ENCODE peak calls at places on chromosomes 12 and 14, in six cellular contexts. M, O, U, S, J and P are unnamed samples.
A peak's percentile ranks its signal among the peaks of the same experiment; 100 is the strongest.

GRCh38 chr12:114263031-114263825 is 142.7 kb downstream of the TBX5 start:
- DNase-seq in M (no peak), O (no peak), U (no peak), S (no peak), J (no peak), P (no peak)

GRCh38 chr12:114405449-114406271 is at the start of gene TBX5:
- DNase-seq in M (no peak), O (peak; percentile 82), U (no peak), S (no peak), J (no peak), P (no peak)

GRCh38 chr12:91373086-91373485 is 190.5 kb upstream of the DCN start:
- DNase-seq in M (no peak), O (no peak), U (no peak), S (no peak), J (no peak), P (no peak)

GRCh38 chr12:93419388-93420034 is 22.2 kb downstream of the UBE2N start:
- DNase-seq in M (no peak), O (peak; percentile 42), U (no peak), S (no peak), J (no peak), P (no peak)

GRCh38 chr12:119705182-119705581 is 37.2 kb downstream of the PRKAB1 start:
- DNase-seq in M (no peak), O (no peak), U (no peak), S (no peak), J (no peak), P (no peak)

GRCh38 chr14:59123975-59124374 is 64.5 kb upstream of the DAAM1 start:
- DNase-seq in M (no peak), O (no peak), U (no peak), S (no peak), J (no peak), P (no peak)

GRCh38 chr14:99476864-99477263 is 3.8 kb downstream of the SETD3 start:
- DNase-seq in M (no peak), O (no peak), U (no peak), S (no peak), J (no peak), P (no peak)

GRCh38 chr12:74903522-74903921 is 306.1 kb downstream of the KCNC2 start:
- DNase-seq in M (no peak), O (peak; percentile 61), U (no peak), S (no peak), J (no peak), P (no peak)

GRCh38 chr14:63245893-63246292 is 41.6 kb downstream of the RHOJ start:
- DNase-seq in M (no peak), O (no peak), U (no peak), S (no peak), J (no peak), P (no peak)

GRCh38 chr12:120224304-120225199 is 23.6 kb upstream of the RPLP0 start:
- DNase-seq in M (no peak), O (no peak), U (peak; percentile 90), S (no peak), J (peak; percentile 81), P (peak; percentile 25)

GRCh38 chr12:64088431-64089349 is 133.4 kb downstream of the KICS2 start:
- DNase-seq in M (no peak), O (no peak), U (no peak), S (peak; percentile 2), J (peak; percentile 56), P (no peak)
- H3K4me3 ChIP-seq in M (peak overlapping the region; percentile 41), O (no peak overlapping the region), U (no peak overlapping the region), S (no peak overlapping the region), J (no peak overlapping the region), P (no peak overlapping the region)

GRCh38 chr12:59672273-59672672 is 76.4 kb downstream of the SLC16A7 start:
- DNase-seq in M (no peak), O (no peak), U (no peak), S (no peak), J (no peak), P (no peak)
- TF ChIP-seq CTCF in M (no peak), O (no peak), U (no peak), S (no peak), J (no peak), P (no peak)

GRCh38 chr12:53502983-53503728 is 2.1 kb downstream of the TARBP2 start:
- DNase-seq in M (no peak), O (no peak), U (no peak), S (no peak), J (no peak), P (no peak)
- H3K4me1 ChIP-seq in M (peaks cover 77% of the 10 kb centered on the region), O (peaks cover 21% of the 10 kb centered on the region), U (peaks cover 11% of the 10 kb centered on the region), S (peaks cover 28% of the 10 kb centered on the region), J (peaks cover 14% of the 10 kb centered on the region), P (peaks cover 26% of the 10 kb centered on the region)

DNA sequence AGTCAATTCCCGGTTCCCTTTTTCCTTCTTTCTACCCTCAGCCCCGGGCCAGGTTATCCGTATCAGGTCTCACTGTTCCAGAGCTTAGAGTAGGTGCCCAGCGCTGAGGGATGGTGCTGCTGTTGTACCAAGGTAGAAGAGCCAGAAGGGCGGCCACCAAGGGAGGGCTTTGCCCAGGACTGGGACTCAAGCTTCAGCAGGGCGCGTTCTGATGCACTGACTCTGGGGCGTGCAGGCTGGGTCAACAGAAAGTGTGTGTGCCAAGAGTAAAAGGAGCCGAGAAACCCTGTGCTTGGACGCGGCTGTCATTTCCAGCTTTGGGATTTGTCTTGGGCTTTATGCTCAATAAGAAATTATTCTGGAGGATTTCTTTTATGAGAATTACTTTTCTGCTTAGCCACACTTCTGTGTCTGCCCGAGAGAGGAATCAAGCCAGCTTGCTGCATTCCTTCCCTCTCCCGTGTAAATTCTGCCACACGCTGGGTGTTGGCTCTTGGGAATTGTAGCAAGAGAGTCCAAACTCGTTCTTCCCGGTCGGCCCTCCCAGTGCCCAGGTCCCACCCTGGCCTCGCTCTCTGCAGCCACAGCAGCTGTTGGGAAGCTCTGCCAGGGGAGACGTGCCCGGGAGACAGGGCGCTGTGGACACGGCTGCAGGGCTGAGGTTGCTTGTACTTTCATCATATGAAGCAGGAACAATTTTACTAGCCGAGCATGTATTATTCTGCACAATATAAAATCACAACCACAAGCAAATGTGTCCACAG is 98.0 kb downstream of the FBXL14 start:
- DNase-seq in M (peak; percentile 18), O (no peak), U (peak; percentile 75), S (no peak), J (no peak), P (no peak)
- H3K4me3 ChIP-seq in M (peak overlapping the region; percentile 59), O (no peak overlapping the region), U (no peak overlapping the region), S (peak overlapping the region; percentile 25), J (no peak overlapping the region), P (no peak overlapping the region)

DNA sequence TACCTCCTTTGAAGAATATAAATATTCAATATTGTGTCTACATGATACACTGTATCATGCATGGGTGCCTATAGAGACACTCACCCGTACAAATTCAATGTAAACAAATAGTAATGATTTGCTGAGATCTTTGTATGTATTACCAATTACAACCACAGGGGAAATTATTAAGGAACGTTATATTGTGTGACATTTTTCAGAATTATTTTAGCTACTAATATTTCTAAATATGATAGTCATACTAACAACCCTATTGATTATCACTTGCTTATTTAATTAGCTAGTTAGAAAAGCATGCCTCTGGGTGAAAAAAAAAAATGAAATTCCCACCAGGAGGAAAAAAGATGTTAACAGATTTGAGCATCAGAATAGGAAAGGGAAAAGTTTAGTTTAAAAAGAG is 2.1 kb downstream of the SOX5 start:
- DNase-seq in M (no peak), O (no peak), U (no peak), S (no peak), J (no peak), P (no peak)
- TF ChIP-seq CTCF in M (peak; percentile 22), O (peak; percentile 18), U (no peak), S (no peak), J (no peak), P (no peak)

GRCh38 chr12:108693781-108694180 is 37.5 kb downstream of the CORO1C start:
- DNase-seq in M (no peak), O (no peak), U (no peak), S (no peak), J (no peak), P (no peak)
- H3K4me1 ChIP-seq in M (peaks cover 92% of the 10 kb centered on the region), O (peaks cover 28% of the 10 kb centered on the region), U (peaks cover 26% of the 10 kb centered on the region), S (peaks cover 81% of the 10 kb centered on the region), J (peaks cover 48% of the 10 kb centered on the region), P (peaks cover 36% of the 10 kb centered on the region)

DNA sequence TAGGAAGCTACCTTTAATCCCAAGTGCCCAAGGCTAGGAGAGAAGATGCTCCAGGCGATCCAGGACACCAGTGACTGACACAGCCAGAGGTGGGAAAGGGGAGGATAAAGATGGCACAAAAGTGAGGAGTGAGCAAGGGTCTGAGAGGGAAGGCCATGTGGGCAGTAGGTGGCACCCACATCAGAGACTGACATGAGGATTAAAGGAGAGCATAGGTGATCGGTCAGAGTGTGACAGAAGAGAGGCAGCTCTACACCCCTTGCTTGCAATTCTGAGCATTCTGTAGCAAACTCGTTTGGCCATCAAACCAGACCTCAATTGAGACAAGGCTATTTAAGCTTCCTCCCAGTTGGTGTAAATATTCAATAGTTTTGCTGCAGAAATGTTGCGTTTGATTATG is 724 bp upstream of the CD27 start:
- DNase-seq in M (no peak), O (no peak), U (no peak), S (no peak), J (no peak), P (no peak)
- H3K4me3 ChIP-seq in M (no peak overlapping the region), O (no peak overlapping the region), U (no peak overlapping the region), S (no peak overlapping the region), J (no peak overlapping the region), P (peak overlapping the region; percentile 2)

DNA sequence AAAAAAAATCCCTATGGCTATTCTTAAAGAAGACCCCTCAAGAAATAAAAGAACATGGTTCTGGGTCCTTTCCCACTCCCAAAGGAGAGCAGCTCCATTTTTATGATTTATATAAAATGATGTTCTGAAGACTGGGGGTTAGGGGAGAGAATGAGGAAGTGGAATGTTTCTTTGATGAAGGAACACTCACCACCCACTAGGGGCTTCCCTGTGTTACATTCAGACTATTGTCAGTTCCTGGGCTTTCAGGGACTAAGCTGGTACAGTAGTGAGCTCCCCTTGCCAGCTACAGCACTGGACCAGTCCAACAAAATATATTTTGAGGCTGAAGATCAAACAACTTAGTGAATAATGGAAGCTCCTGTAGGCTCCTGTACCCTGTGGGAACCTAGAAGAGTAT is 98.9 kb downstream of the HMGA2 start:
- DNase-seq in M (no peak), O (no peak), U (no peak), S (no peak), J (no peak), P (no peak)
- TF ChIP-seq CTCF in M (no peak), O (peak; percentile 18), U (no peak), S (no peak), J (no peak), P (no peak)

DNA sequence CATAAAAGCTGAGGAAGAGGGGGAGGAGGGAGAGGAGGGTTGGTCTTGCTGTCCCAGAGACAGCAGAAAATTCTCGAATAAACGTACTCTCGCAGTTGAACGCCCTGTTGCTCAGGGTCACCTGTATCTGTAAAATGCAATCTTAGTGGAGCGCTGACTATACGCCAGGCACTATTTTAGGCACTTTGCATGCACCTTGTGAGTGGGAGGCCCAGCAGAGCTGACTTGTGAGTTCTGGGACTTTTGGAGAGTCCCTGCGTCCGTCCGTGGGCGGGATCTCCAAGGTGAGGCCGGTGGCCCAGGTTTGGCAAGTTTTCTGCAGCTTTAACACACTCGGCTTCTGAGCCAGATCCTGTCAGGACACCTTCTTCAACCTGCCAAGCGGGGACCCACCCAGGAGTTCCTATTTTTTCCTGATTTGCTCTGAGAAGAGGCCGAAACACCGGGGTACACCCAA is 32.5 kb upstream of the PLEKHG6 start:
- DNase-seq in M (no peak), O (no peak), U (no peak), S (no peak), J (peak; percentile 81), P (no peak)
- H3K4me1 ChIP-seq in M (peaks cover 30% of the 10 kb centered on the region), O (peaks cover 27% of the 10 kb centered on the region), U (peaks cover 26% of the 10 kb centered on the region), S (peaks cover 40% of the 10 kb centered on the region), J (peaks cover 27% of the 10 kb centered on the region), P (peaks cover 6% of the 10 kb centered on the region)